ENCODE peak calls at places on chromosomes 5 and 9, in ten cellular contexts. D, F, A, C, T, G, L, O, Y and P are unnamed samples.

GRCh38 chr9:136996361-136997281 is at the start of gene CLIC3:
- DNase-seq in G (peak; percentile 51), C (peak; percentile 69), O (peak; percentile 50), L (peak; percentile 70), Y (no peak), D (no peak), A (no peak), F (peak; percentile 43), T (peak; percentile 36), P (no peak)

GRCh38 chr5:16464664-16465543 is 696 bp downstream of the ZNF622 start:
- DNase-seq in G (no peak), O (no peak), L (peak; percentile 25), F (no peak), D (no peak), C (peak; percentile 63), Y (peak; percentile 57), A (no peak), T (peak; percentile 41), P (no peak)

GRCh38 chr5:39376293-39376714 is 12.0 kb upstream of the C9 start:
- DNase-seq in A (no peak), C (peak; percentile 72), G (peak; percentile 67), D (no peak), F (no peak), O (no peak), Y (no peak), T (peak; percentile 38), L (peak; percentile 69), P (peak; percentile 71)

GRCh38 chr5:135934939-135935338 is 19.8 kb downstream of the LECT2 start:
- DNase-seq in T (peak; percentile 48), G (no peak), A (no peak), C (no peak), O (no peak), D (no peak), Y (no peak), L (peak; percentile 10), F (no peak), P (no peak)

GRCh38 chr5:60945760-60946253 is 802 bp downstream of the NDUFAF2 start:
- DNase-seq in F (no peak), D (no peak), Y (peak; percentile 51), C (peak; percentile 81), G (peak; percentile 32), A (peak; percentile 34), O (no peak), L (no peak), T (peak; percentile 66), P (peak; percentile 64)

GRCh38 chr9:133534346-133535284 is at the start of gene ADAMTSL2:
- DNase-seq in A (peak; percentile 91), T (peak; percentile 64), F (peak; percentile 16), C (peak; percentile 62), D (no peak), Y (peak; percentile 82), L (peak; percentile 87), G (no peak), O (peak; percentile 86), P (no peak)

GRCh38 chr5:103620851-103621547 is 58.4 kb upstream of the NUDT12 start:
- DNase-seq in A (no peak), F (no peak), T (no peak), D (no peak), C (no peak), L (no peak), O (no peak), Y (no peak), G (no peak), P (no peak)

GRCh38 chr9:127714916-127715442 is 484 bp downstream of the PTRH1 start:
- DNase-seq in F (no peak), Y (peak; percentile 71), D (no peak), O (peak; percentile 40), A (peak; percentile 57), L (peak; percentile 55), C (peak; percentile 68), G (no peak), T (no peak), P (no peak)

GRCh38 chr9:69213647-69214046 is 39.6 kb downstream of the TJP2 start:
- DNase-seq in C (no peak), F (no peak), Y (no peak), A (no peak), L (no peak), T (no peak), G (no peak), O (no peak), D (no peak), P (no peak)

GRCh38 chr9:22975921-22976320 is 529.3 kb downstream of the DMRTA1 start:
- DNase-seq in T (peak; percentile 30), O (no peak), L (no peak), C (peak; percentile 43), D (no peak), Y (no peak), G (no peak), F (no peak), A (no peak), P (no peak)

GRCh38 chr5:111775224-111775623 is 18.2 kb upstream of the NREP start:
- DNase-seq in G (no peak), F (no peak), T (peak; percentile 76), L (no peak), A (no peak), D (no peak), Y (no peak), C (peak; percentile 29), O (no peak), P (no peak)

GRCh38 chr5:111776903-111777302 is 19.9 kb upstream of the NREP start:
- DNase-seq in C (no peak), T (no peak), A (no peak), D (no peak), G (no peak), Y (no peak), F (no peak), O (no peak), L (no peak), P (no peak)

GRCh38 chr5:111777382-111777781 is 20.4 kb upstream of the NREP start:
- DNase-seq in D (no peak), F (no peak), G (no peak), Y (no peak), C (no peak), A (no peak), L (no peak), O (no peak), T (no peak), P (no peak)

GRCh38 chr5:111772456-111772855 is 15.5 kb upstream of the NREP start:
- DNase-seq in F (no peak), L (peak; percentile 26), D (no peak), T (no peak), G (peak; percentile 33), Y (no peak), C (peak; percentile 58), A (no peak), O (no peak), P (no peak)

DNA sequence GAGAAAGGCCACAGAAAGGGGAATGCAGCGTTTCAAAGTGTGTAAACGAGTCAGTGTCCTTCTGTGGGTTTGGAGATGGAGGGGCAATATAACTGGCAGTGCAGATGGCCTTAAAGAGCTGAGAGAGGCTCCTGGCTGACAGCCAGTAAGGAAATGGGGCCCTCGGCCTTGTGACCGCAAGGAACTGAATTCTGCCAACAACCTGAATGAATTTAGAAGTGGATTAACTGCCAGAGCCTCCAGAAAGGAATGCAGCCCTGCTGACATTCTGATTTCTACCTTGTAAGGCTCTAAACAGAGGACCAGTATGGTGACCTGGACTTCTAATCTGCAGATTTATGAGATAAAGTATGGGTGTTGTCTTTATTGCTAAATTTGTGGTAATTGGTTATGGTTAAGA is 17.5 kb upstream of the NREP start:
- DNase-seq in L (peak; percentile 63), G (no peak), O (no peak), D (no peak), T (peak; percentile 93), C (no peak), Y (peak; percentile 51), F (no peak), A (no peak), P (peak; percentile 50)
- H3K4me1 ChIP-seq in L (peaks cover 14% of the 10 kb centered on the region), G (peaks cover 7% of the 10 kb centered on the region), O (peaks cover 9% of the 10 kb centered on the region), D (peaks cover 3% of the 10 kb centered on the region), T (no peaks in the 10 kb centered on the region), C (peaks cover 10% of the 10 kb centered on the region), Y (peaks cover 4% of the 10 kb centered on the region), F (no peaks in the 10 kb centered on the region), A (no peaks in the 10 kb centered on the region), P (peaks cover 17% of the 10 kb centered on the region)

DNA sequence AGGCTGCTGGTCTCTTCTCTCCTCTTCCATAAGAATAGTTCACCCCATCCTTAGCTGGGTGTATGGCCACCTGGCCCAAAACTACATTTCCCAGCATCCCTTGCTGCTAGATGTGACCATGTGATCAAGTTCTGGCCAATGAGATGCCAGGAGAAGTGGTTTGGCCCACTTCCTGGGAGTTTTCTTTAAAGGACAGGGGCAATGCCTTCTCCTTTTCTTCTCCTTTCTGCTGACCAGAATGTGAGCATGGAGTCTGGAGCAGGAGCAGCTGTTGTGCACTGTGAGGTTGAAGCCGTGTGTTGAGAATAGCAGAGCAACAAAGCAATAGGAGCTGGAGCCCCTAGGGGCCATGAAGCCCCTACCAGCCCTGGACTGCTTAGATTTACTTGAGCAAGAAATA is 36.8 kb downstream of the C9orf50 start:
- DNase-seq in F (peak; percentile 35), Y (peak; percentile 72), L (peak; percentile 80), G (peak; percentile 86), C (peak; percentile 85), O (no peak), T (peak; percentile 76), A (peak; percentile 69), D (no peak), P (peak; percentile 54)
- H3K27ac ChIP-seq in F (no peak overlapping the region), Y (peak overlapping the region; percentile 39), L (peak overlapping the region; percentile 52), G (peak overlapping the region; percentile 59), C (no peak overlapping the region), O (no peak overlapping the region), T (no peak overlapping the region), A (no peak overlapping the region), D (no peak overlapping the region), P (no peak overlapping the region)

GRCh38 chr5:23089316-23089715 is 236.2 kb upstream of the CDH12 start:
- DNase-seq in F (no peak), O (no peak), Y (no peak), C (no peak), G (no peak), D (no peak), L (no peak), A (no peak), T (no peak), P (no peak)
- H3K4me1 ChIP-seq in F (no peaks in the 10 kb centered on the region), O (no peaks in the 10 kb centered on the region), Y (no peaks in the 10 kb centered on the region), C (no peaks in the 10 kb centered on the region), G (no peaks in the 10 kb centered on the region), D (no peaks in the 10 kb centered on the region), L (no peaks in the 10 kb centered on the region), A (no peaks in the 10 kb centered on the region), T (no peaks in the 10 kb centered on the region), P (no peaks in the 10 kb centered on the region)

DNA sequence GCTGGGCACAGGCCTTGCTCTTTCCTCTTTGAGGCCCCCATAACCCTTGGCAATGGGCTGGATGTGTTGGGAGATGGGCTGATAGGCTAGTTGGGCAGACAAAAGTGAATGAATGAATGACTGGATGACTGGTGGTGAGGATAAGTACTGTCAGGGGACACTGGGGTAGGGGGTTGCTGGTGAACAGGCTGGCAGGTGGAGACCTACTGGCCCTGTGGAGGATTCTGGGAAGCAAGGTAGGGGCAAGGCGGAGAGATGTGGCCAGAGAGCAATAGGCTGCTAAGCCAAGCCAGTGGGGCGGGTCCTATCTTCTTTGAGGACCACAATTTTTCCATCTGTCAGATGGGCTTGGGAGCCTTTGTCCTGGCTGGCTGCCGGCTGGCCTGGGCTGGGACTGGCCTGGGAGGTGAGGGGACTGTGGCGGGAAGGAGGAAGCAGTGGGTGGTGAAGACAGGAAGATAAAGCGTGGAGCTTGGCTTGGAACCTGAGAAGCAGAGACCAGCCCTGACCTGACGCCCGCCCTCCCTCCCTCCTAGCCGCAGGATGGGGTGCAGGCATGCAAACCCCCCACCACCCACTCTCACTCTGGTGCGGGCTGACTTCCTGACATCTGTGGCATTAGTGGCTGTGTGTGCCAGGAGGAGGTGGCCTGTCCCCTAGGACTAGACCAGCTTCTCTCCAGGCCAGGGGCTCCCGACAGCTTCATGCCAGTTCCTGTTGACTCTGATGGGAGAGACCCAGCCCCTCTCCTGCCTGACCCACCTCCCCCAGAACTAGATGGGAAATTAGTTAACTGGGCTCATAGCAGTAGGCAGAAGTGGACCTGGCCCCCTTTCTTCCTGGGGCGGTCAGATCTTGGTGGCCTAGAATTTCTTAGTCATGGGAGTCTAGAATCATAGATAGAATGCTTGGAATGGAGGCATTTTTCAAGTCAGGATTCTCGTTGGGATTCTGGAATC is 9.5 kb downstream of the CXXC5 start:
- DNase-seq in Y (no peak), L (no peak), F (no peak), G (no peak), A (no peak), D (no peak), O (no peak), C (peak; percentile 84), T (peak; percentile 88), P (peak; percentile 70)
- H3K27ac ChIP-seq in Y (peak overlapping the region; percentile 98), L (peak overlapping the region; percentile 82), F (no peak overlapping the region), G (peak overlapping the region; percentile 98), A (no peak overlapping the region), D (peak overlapping the region; percentile 92), O (peak overlapping the region; percentile 90), C (peak overlapping the region; percentile 98), T (peak overlapping the region; percentile 1), P (peak overlapping the region; percentile 77)